ENCODE peak calls at places on chromosomes 11 and 22, in five cellular contexts. One of them, this sample, is unnamed.

GRCh38 chr11:95512177-95512576 is 277.4 kb downstream of the FAM76B start:
- DNase-seq in HCT116: no peak
- DNase-seq in SK-N-SH: no peak
- DNase-seq in HL-60: no peak
- DNase-seq in Panc1: no peak
- DNase-seq in this sample: peak

GRCh38 chr11:84993386-84993785 is 633.8 kb downstream of the DLG2 start:
- DNase-seq in HL-60: no peak
- DNase-seq in Panc1: no peak
- DNase-seq in HCT116: peak
- DNase-seq in SK-N-SH: no peak
- DNase-seq in this sample: no peak

GRCh38 chr22:49713003-49713402 is 114.7 kb downstream of the BRD1 start:
- DNase-seq in SK-N-SH: no peak
- DNase-seq in HL-60: no peak
- DNase-seq in HCT116: no peak
- DNase-seq in Panc1: no peak
- DNase-seq in this sample: no peak

GRCh38 chr11:58057481-58057880 is 26.7 kb downstream of the OR6Q1 start:
- DNase-seq in SK-N-SH: no peak
- DNase-seq in HL-60: no peak
- DNase-seq in HCT116: no peak
- DNase-seq in Panc1: no peak
- DNase-seq in this sample: no peak

GRCh38 chr11:324131-324530 is 3.5 kb upstream of the IFITM3 start:
- DNase-seq in HL-60: no peak
- DNase-seq in Panc1: no peak
- DNase-seq in SK-N-SH: peak
- DNase-seq in HCT116: no peak
- DNase-seq in this sample: no peak

GRCh38 chr11:68437927-68438657 is 22.5 kb upstream of the PPP6R3 start:
- DNase-seq in SK-N-SH: no peak
- DNase-seq in HCT116: no peak
- DNase-seq in HL-60: no peak
- DNase-seq in Panc1: no peak
- DNase-seq in this sample: no peak

GRCh38 chr22:22999473-22999872 is 70.8 kb upstream of the GNAZ start:
- DNase-seq in HCT116: no peak
- DNase-seq in HL-60: no peak
- DNase-seq in SK-N-SH: no peak
- DNase-seq in Panc1: no peak
- DNase-seq in this sample: no peak

GRCh38 chr11:1890856-1891830 is 552 bp downstream of the PRR33 start:
- DNase-seq in SK-N-SH: peak
- DNase-seq in HL-60: no peak
- DNase-seq in Panc1: no peak
- DNase-seq in HCT116: no peak
- DNase-seq in this sample: no peak

GRCh38 chr22:30717331-30717921 is 22.8 kb downstream of the OSBP2 start:
- DNase-seq in HL-60: no peak
- DNase-seq in SK-N-SH: no peak
- DNase-seq in HCT116: peak
- DNase-seq in Panc1: no peak
- DNase-seq in this sample: peak

GRCh38 chr11:118415739-118416068 is 14.3 kb downstream of the ATP5MG start:
- DNase-seq in HL-60: no peak
- DNase-seq in SK-N-SH: peak
- DNase-seq in HCT116: peak
- DNase-seq in Panc1: no peak
- DNase-seq in this sample: peak

GRCh38 chr11:125570952-125571351 is 1.7 kb downstream of the EI24 start:
- DNase-seq in SK-N-SH: no peak
- DNase-seq in HCT116: no peak
- DNase-seq in Panc1: no peak
- DNase-seq in HL-60: no peak
- DNase-seq in this sample: no peak

GRCh38 chr11:78420255-78420764 is 2.7 kb upstream of the GAB2 start:
- DNase-seq in Panc1: no peak
- DNase-seq in SK-N-SH: peak
- DNase-seq in HCT116: no peak
- DNase-seq in HL-60: no peak
- DNase-seq in this sample: peak

GRCh38 chr11:111796696-111797095 is 30.5 kb upstream of the PPP2R1B start:
- DNase-seq in HCT116: no peak
- DNase-seq in Panc1: no peak
- DNase-seq in SK-N-SH: no peak
- DNase-seq in HL-60: peak
- DNase-seq in this sample: no peak

GRCh38 chr11:8318536-8318935 is 54.9 kb upstream of the LMO1 start:
- DNase-seq in Panc1: no peak
- DNase-seq in SK-N-SH: no peak
- DNase-seq in HL-60: no peak
- DNase-seq in HCT116: no peak
- DNase-seq in this sample: no peak

GRCh38 chr11:111327908-111328624 is 29.7 kb downstream of the POU2AF3 start:
- DNase-seq in HL-60: no peak
- DNase-seq in SK-N-SH: no peak
- DNase-seq in HCT116: no peak
- DNase-seq in Panc1: no peak
- DNase-seq in this sample: no peak

GRCh38 chr22:47053865-47054185 is 291.4 kb downstream of the TBC1D22A start:
- DNase-seq in HL-60: no peak
- DNase-seq in HCT116: no peak
- DNase-seq in Panc1: no peak
- DNase-seq in SK-N-SH: no peak
- DNase-seq in this sample: no peak

GRCh38 chr11:35418847-35419712 is at the start of gene SLC1A2:
- DNase-seq in HCT116: no peak
- DNase-seq in Panc1: no peak
- DNase-seq in SK-N-SH: peak
- DNase-seq in HL-60: no peak
- DNase-seq in this sample: peak

GRCh38 chr11:126459691-126460404 is 104.4 kb downstream of the ST3GAL4 start:
- DNase-seq in SK-N-SH: no peak
- DNase-seq in HCT116: no peak
- DNase-seq in Panc1: no peak
- DNase-seq in HL-60: no peak
- DNase-seq in this sample: no peak

GRCh38 chr11:116688202-116688540 is 84.6 kb downstream of the BUD13 start:
- DNase-seq in HL-60: no peak
- DNase-seq in HCT116: no peak
- DNase-seq in Panc1: no peak
- DNase-seq in SK-N-SH: no peak
- DNase-seq in this sample: no peak

GRCh38 chr22:20433686-20434241 is 3.9 kb downstream of the SCARF2 start:
- DNase-seq in HL-60: no peak
- DNase-seq in SK-N-SH: peak
- DNase-seq in Panc1: no peak
- DNase-seq in HCT116: no peak
- DNase-seq in this sample: no peak

GRCh38 chr11:56841210-56841810 is 92.8 kb upstream of the OR9G4 start:
- DNase-seq in Panc1: peak
- DNase-seq in HCT116: peak
- DNase-seq in HL-60: peak
- DNase-seq in SK-N-SH: peak
- DNase-seq in this sample: peak

GRCh38 chr22:44611880-44612496 is 90.0 kb upstream of the PRR5 start:
- DNase-seq in Panc1: no peak
- DNase-seq in SK-N-SH: no peak
- DNase-seq in HCT116: no peak
- DNase-seq in HL-60: no peak
- DNase-seq in this sample: no peak

GRCh38 chr22:37199839-37200161 is 11.8 kb upstream of the C1QTNF6 start:
- DNase-seq in Panc1: no peak
- DNase-seq in HL-60: no peak
- DNase-seq in HCT116: no peak
- DNase-seq in SK-N-SH: peak
- DNase-seq in this sample: no peak

GRCh38 chr11:60792521-60792920 is 7.4 kb downstream of the MS4A10 start:
- DNase-seq in HL-60: no peak
- DNase-seq in SK-N-SH: no peak
- DNase-seq in Panc1: no peak
- DNase-seq in HCT116: no peak
- DNase-seq in this sample: no peak

GRCh38 chr11:60788401-60789110 is 3.4 kb downstream of the MS4A10 start:
- DNase-seq in HCT116: no peak
- DNase-seq in Panc1: no peak
- DNase-seq in HL-60: no peak
- DNase-seq in SK-N-SH: no peak
- DNase-seq in this sample: no peak

GRCh38 chr11:60786811-60787567 is 1.9 kb downstream of the MS4A10 start:
- DNase-seq in Panc1: no peak
- DNase-seq in HL-60: no peak
- DNase-seq in SK-N-SH: no peak
- DNase-seq in HCT116: no peak
- DNase-seq in this sample: peak

GRCh38 chr11:60791534-60791933 is 6.4 kb downstream of the MS4A10 start:
- DNase-seq in HL-60: no peak
- DNase-seq in HCT116: no peak
- DNase-seq in SK-N-SH: no peak
- DNase-seq in Panc1: no peak
- DNase-seq in this sample: no peak

DNA sequence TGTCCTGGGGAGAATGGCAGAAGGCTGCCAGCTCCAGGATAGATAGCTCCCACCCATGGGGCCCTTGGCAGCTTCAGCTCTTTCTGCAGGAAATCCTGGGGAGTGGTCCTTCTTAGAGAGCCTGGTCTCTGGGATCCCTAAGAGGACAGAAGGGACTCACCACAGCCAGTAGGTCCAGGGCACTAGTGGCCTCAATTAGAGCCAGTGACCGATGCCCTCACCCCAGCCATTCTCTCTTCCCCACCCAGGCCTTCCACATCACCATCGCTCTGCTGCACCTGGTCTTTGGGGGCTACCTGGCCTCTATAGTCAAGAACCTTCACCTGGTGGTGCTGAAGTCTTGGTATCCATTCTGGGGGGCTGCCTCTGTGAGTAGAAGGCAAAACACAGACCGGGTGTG is 5.6 kb downstream of the MS4A10 start:
- DNase-seq in Panc1: no peak
- DNase-seq in HL-60: no peak
- DNase-seq in SK-N-SH: no peak
- DNase-seq in HCT116: no peak
- DNase-seq in this sample: no peak
- H3K4me3 ChIP-seq in Panc1: no peak
- H3K4me3 ChIP-seq in HL-60: no peak
- H3K4me3 ChIP-seq in SK-N-SH: no peak
- H3K4me3 ChIP-seq in HCT116: no peak
- H3K4me3 ChIP-seq in this sample: no peak

GRCh38 chr11:92130432-92130831 is 94.2 kb upstream of the FAT3 start:
- DNase-seq in Panc1: no peak
- DNase-seq in HL-60: no peak
- DNase-seq in HCT116: no peak
- DNase-seq in SK-N-SH: no peak
- DNase-seq in this sample: peak
- TF ChIP-seq REST in Panc1: no peak
- TF ChIP-seq REST in HL-60: no peak
- TF ChIP-seq REST in HCT116: no peak
- TF ChIP-seq REST in SK-N-SH: no peak
- TF ChIP-seq REST in this sample: no peak

GRCh38 chr11:131810511-131810910 is 440.1 kb downstream of the NTM start:
- DNase-seq in SK-N-SH: no peak
- DNase-seq in HL-60: no peak
- DNase-seq in Panc1: no peak
- DNase-seq in HCT116: no peak
- DNase-seq in this sample: no peak

GRCh38 chr11:131807876-131808275 is 437.5 kb downstream of the NTM start:
- DNase-seq in SK-N-SH: no peak
- DNase-seq in Panc1: no peak
- DNase-seq in HCT116: no peak
- DNase-seq in HL-60: no peak
- DNase-seq in this sample: no peak

GRCh38 chr11:131811380-131811779 is 441.0 kb downstream of the NTM start:
- DNase-seq in SK-N-SH: no peak
- DNase-seq in Panc1: no peak
- DNase-seq in HL-60: no peak
- DNase-seq in HCT116: no peak
- DNase-seq in this sample: no peak

GRCh38 chr11:131809203-131809948 is 439.0 kb downstream of the NTM start:
- DNase-seq in HCT116: no peak
- DNase-seq in Panc1: no peak
- DNase-seq in SK-N-SH: no peak
- DNase-seq in HL-60: no peak
- DNase-seq in this sample: no peak

DNA sequence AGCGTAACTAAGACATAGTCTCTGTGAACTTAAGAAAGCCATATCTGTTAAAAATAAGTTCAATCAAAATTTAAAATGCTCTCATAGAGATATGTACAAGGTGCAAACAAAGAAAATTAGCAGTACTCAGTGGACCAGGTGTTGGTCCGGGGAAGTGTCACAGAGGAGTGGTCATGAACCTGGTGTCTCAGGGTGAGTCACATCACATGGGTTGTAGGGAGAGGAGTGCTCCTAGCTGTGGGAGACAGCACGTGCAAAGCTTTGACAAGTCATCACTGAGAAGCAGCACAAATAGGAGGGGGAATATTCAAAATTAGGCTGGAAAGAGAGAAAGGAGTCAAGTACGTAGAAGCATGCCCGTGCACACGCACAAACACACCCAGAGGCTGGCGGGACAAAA is 438.1 kb downstream of the NTM start:
- DNase-seq in HCT116: no peak
- DNase-seq in HL-60: no peak
- DNase-seq in Panc1: no peak
- DNase-seq in SK-N-SH: no peak
- DNase-seq in this sample: no peak
- H3K4me3 ChIP-seq in HCT116: no peak
- H3K4me3 ChIP-seq in HL-60: no peak
- H3K4me3 ChIP-seq in Panc1: no peak
- H3K4me3 ChIP-seq in SK-N-SH: no peak
- H3K4me3 ChIP-seq in this sample: no peak

DNA sequence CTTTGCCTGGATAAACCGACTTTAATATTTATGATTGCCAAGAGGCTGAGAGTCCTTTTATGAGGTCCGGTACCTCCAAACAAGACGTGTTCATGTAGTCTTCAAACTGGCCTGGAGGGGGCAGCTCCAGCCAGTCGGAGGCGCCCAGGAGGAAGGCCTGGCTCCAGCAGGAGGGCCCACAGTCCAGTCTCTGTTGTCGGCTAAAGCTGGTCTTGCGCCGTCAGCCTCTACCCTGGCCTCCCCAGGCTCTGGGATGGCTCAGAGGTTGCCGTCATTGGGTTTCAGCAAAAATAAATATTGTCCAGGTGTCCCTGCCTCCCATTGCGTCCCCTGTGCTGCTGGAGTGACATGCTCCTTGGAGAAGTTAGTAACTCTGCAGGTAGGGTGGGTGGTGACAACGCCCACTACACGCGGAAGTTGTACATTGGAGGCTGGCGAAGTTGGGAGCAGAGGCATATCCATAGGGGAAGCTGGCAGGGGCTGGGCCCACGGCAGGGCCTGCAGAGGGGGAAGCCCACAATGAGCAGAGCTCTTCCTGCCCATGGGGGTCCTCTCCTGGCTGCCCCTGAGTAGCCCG is 1.0 kb upstream of the SLC25A1 start:
- DNase-seq in HL-60: no peak
- DNase-seq in HCT116: peak
- DNase-seq in Panc1: peak
- DNase-seq in SK-N-SH: peak
- DNase-seq in this sample: peak
- TF ChIP-seq REST in HL-60: no peak
- TF ChIP-seq REST in HCT116: no peak
- TF ChIP-seq REST in Panc1: no peak
- TF ChIP-seq REST in SK-N-SH: no peak
- TF ChIP-seq REST in this sample: no peak

This sample was measured in A549.